ENCODE peak calls at places on chromosomes 13 and 19, in nine cellular contexts. Y, L, F, C, U, Q, K, G and O are unnamed samples.

GRCh38 chr13:43261018-43261417 is 237.6 kb downstream of the DNAJC15 start:
- DNase-seq in Y (no peak), L (no peak), F (no peak), C (no peak), U (no peak), Q (no peak), K (no peak), G (no peak), O (no peak)

GRCh38 chr19:44847144-44848035 is 1.3 kb downstream of the NECTIN2 start:
- DNase-seq in Y (peak), L (peak), F (peak), C (peak), U (peak), Q (peak), K (peak), G (peak), O (peak)

GRCh38 chr19:56351208-56351607 is 36.6 kb upstream of the ZSCAN5A start:
- DNase-seq in Y (no peak), L (no peak), F (no peak), C (no peak), U (no peak), Q (peak), K (no peak), G (no peak), O (no peak)

GRCh38 chr19:54653181-54653809 is 9.5 kb upstream of the LILRB4 start:
- DNase-seq in Y (no peak), L (peak), F (no peak), C (no peak), U (no peak), Q (peak), K (peak), G (no peak), O (no peak)

GRCh38 chr19:16222806-16223205 is 25.1 kb downstream of the AP1M1 start:
- DNase-seq in Y (no peak), L (no peak), F (no peak), C (no peak), U (no peak), Q (no peak), K (no peak), G (no peak), O (no peak)

GRCh38 chr13:91123456-91124127 is 223.9 kb upstream of the MIR17HG start:
- DNase-seq in Y (no peak), L (no peak), F (no peak), C (no peak), U (no peak), Q (peak), K (no peak), G (no peak), O (no peak)

GRCh38 chr19:17579523-17580244 is 24.2 kb downstream of the COLGALT1 start:
- DNase-seq in Y (peak), L (peak), F (no peak), C (no peak), U (peak), Q (peak), K (peak), G (no peak), O (no peak)

GRCh38 chr13:49292742-49293498 is 45.2 kb downstream of the CDADC1 start:
- DNase-seq in Y (no peak), L (peak), F (no peak), C (peak), U (no peak), Q (no peak), K (no peak), G (no peak), O (peak)

GRCh38 chr13:44237276-44237767 is 136.3 kb upstream of the SERP2 start:
- DNase-seq in Y (no peak), L (peak), F (peak), C (no peak), U (no peak), Q (no peak), K (no peak), G (no peak), O (peak)

GRCh38 chr13:72166102-72166660 is 299.2 kb upstream of the DACH1 start:
- DNase-seq in Y (no peak), L (no peak), F (no peak), C (no peak), U (no peak), Q (no peak), K (no peak), G (no peak), O (no peak)

GRCh38 chr13:39688699-39689405 is 33.4 kb downstream of the COG6 start:
- DNase-seq in Y (no peak), L (no peak), F (no peak), C (no peak), U (no peak), Q (no peak), K (no peak), G (no peak), O (no peak)

GRCh38 chr19:53595510-53595867 is 36.3 kb upstream of the DPRX start:
- DNase-seq in Y (no peak), L (no peak), F (no peak), C (no peak), U (no peak), Q (no peak), K (no peak), G (no peak), O (no peak)

GRCh38 chr19:6500837-6501739 is 1.0 kb downstream of the TUBB4A start:
- DNase-seq in Y (peak), L (no peak), F (no peak), C (no peak), U (no peak), Q (peak), K (no peak), G (no peak), O (no peak)

GRCh38 chr19:48595833-48596232 is 10.7 kb upstream of the SPACA4 start:
- DNase-seq in Y (no peak), L (no peak), F (no peak), C (no peak), U (no peak), Q (no peak), K (no peak), G (no peak), O (no peak)
- H3K27ac ChIP-seq in Y (no peak), L (no peak), F (no peak), C (no peak), U (no peak), Q (no peak), K (no peak), G (no peak), O (no peak)

DNA sequence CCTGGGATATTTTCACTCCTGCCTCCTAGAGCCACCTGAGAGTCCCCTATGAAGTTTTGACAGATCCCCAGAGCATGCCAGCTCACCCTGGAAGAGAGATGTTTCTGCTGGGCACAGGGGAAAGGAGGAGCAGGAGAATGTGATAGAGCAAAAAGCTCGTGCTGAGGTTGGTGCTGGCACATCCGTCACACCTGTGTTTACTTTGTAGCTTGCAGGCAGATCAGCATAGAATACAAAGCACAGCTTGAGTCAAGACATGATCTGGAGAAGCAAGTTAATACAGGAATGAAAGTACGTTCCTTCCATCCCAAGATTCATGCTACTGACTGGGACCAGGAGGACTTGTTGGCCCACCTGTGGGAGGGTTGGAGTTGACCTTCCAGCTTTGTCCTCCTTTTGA is 46.1 kb downstream of the HSPH1 start:
- DNase-seq in Y (no peak), L (no peak), F (no peak), C (no peak), U (no peak), Q (no peak), K (no peak), G (no peak), O (no peak)
- TF ChIP-seq POLR2AphosphoS5 in Y (no peak), L (no peak), F (no peak), C (no peak), U (no peak), Q (no peak), K (no peak), G (no peak), O (no peak)

GRCh38 chr19:11387154-11388034 is 3.3 kb upstream of the EPOR start:
- DNase-seq in Y (no peak), L (no peak), F (no peak), C (no peak), U (no peak), Q (no peak), K (no peak), G (no peak), O (no peak)
- H3K27ac ChIP-seq in Y (no peak), L (no peak), F (no peak), C (no peak), U (peak), Q (no peak), K (no peak), G (no peak), O (no peak)

DNA sequence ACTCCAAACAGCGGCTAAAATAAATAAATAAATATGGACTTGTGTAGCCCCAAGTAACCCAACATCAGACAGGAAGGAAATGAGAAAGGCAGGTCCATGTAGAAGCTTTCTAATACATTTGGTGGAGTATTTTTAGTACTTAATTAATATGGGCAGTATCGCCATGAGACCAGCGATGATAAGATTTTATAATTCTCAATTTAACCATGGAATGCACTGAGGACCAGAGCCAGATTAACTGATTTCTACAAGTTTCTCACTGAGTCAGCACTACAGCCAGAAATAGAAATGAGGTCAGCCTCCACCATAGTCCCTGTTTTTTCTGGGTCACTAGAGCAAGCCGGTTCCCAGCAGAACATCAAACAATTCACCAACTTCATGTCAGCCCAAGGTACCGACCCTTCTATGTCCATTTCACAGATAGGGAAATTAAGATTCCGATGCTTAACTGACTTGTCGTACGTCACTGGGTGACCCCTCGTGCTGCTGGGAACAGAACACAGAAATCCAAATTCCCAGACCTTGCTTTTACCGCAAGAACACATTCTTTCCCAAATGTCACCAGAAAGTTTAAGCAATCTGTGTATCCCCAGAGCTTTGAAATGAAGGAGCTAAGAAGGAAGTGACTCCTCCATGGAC is 90.4 kb downstream of the COL4A1 start:
- DNase-seq in Y (no peak), L (no peak), F (no peak), C (no peak), U (peak), Q (no peak), K (no peak), G (no peak), O (no peak)
- TF ChIP-seq POLR2AphosphoS5 in Y (no peak), L (no peak), F (no peak), C (peak), U (no peak), Q (no peak), K (no peak), G (peak), O (peak)

GRCh38 chr19:50362656-50363424 is 2.6 kb downstream of the NAPSA start:
- DNase-seq in Y (no peak), L (no peak), F (no peak), C (no peak), U (no peak), Q (no peak), K (no peak), G (no peak), O (no peak)

GRCh38 chr19:50359432-50359818 is 6.0 kb downstream of the NAPSA start:
- DNase-seq in Y (no peak), L (no peak), F (no peak), C (no peak), U (no peak), Q (no peak), K (no peak), G (no peak), O (no peak)

GRCh38 chr19:50361290-50362029 is 4.0 kb downstream of the NAPSA start:
- DNase-seq in Y (no peak), L (no peak), F (no peak), C (no peak), U (no peak), Q (peak), K (peak), G (no peak), O (no peak)

GRCh38 chr19:50358483-50359431 is 6.7 kb downstream of the NAPSA start:
- DNase-seq in Y (no peak), L (peak), F (no peak), C (peak), U (peak), Q (no peak), K (no peak), G (no peak), O (peak)

DNA sequence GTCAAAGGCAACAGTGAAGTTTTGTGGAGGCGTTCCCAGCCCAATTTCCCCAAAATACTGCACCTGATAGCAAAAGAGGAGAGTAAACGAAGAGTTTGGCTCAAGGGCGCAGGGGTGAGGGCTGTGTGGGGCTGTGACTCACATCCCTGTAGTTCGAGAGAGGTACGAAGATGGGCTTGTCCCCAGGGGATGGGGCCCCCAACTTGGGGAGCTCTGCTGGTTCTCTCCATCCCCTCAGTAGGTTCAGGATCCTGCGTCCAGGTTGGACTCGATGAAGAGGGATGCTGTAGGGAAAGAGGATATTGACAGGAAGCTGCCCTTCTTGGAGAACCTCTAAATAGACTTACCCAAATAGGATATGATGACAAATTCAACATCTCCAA is 3.4 kb downstream of the NAPSA start:
- DNase-seq in Y (no peak), L (no peak), F (no peak), C (no peak), U (no peak), Q (no peak), K (no peak), G (no peak), O (no peak)
- H3K27ac ChIP-seq in Y (no peak), L (no peak), F (no peak), C (no peak), U (no peak), Q (no peak), K (no peak), G (no peak), O (no peak)

GRCh38 chr13:110157718-110158117 is 149.2 kb downstream of the COL4A1 start:
- DNase-seq in Y (no peak), L (no peak), F (no peak), C (no peak), U (no peak), Q (no peak), K (peak), G (no peak), O (no peak)

GRCh38 chr13:110154370-110155031 is 152.5 kb downstream of the COL4A1 start:
- DNase-seq in Y (no peak), L (no peak), F (no peak), C (no peak), U (no peak), Q (no peak), K (no peak), G (no peak), O (no peak)

GRCh38 chr13:110158201-110158600 is 148.8 kb downstream of the COL4A1 start:
- DNase-seq in Y (peak), L (no peak), F (no peak), C (no peak), U (no peak), Q (no peak), K (no peak), G (no peak), O (no peak)

GRCh38 chr13:110155072-110155471 is 151.9 kb downstream of the COL4A1 start:
- DNase-seq in Y (no peak), L (no peak), F (no peak), C (no peak), U (no peak), Q (no peak), K (no peak), G (no peak), O (no peak)

GRCh38 chr13:110156186-110157065 is 150.5 kb downstream of the COL4A1 start:
- DNase-seq in Y (no peak), L (no peak), F (no peak), C (no peak), U (no peak), Q (no peak), K (no peak), G (no peak), O (no peak)
- TF ChIP-seq POLR2AphosphoS5 in Y (no peak), L (no peak), F (no peak), C (no peak), U (no peak), Q (no peak), K (no peak), G (no peak), O (no peak)

DNA sequence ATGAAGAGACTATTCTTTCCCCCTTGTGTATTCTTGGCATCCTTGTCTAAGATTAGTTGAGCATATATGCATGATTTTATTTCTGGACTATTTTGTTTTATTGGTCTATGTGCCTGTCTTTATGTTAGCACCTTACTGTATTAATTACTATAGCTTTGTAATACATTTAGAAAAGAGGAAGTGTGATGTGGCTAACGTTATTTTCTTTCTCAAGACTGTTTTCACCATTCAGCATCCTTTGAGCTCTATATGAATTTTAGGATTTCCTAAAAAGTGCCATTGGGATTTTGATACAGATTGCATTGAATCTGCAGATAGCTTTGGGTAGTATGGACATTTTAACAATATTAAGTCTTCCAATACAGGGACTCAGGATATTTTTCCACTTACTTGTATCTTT is 37.5 kb upstream of the PCDH20 start:
- DNase-seq in Y (no peak), L (no peak), F (no peak), C (no peak), U (no peak), Q (no peak), K (no peak), G (no peak), O (no peak)
- H3K27ac ChIP-seq in Y (no peak), L (no peak), F (no peak), C (no peak), U (no peak), Q (no peak), K (no peak), G (no peak), O (no peak)

GRCh38 chr19:38657633-38658222 is 10.3 kb downstream of the ACTN4 start:
- DNase-seq in Y (no peak), L (no peak), F (no peak), C (no peak), U (no peak), Q (peak), K (peak), G (no peak), O (no peak)
- TF ChIP-seq POLR2AphosphoS5 in Y (no peak), L (no peak), F (no peak), C (no peak), U (no peak), Q (peak), K (no peak), G (no peak), O (no peak)

DNA sequence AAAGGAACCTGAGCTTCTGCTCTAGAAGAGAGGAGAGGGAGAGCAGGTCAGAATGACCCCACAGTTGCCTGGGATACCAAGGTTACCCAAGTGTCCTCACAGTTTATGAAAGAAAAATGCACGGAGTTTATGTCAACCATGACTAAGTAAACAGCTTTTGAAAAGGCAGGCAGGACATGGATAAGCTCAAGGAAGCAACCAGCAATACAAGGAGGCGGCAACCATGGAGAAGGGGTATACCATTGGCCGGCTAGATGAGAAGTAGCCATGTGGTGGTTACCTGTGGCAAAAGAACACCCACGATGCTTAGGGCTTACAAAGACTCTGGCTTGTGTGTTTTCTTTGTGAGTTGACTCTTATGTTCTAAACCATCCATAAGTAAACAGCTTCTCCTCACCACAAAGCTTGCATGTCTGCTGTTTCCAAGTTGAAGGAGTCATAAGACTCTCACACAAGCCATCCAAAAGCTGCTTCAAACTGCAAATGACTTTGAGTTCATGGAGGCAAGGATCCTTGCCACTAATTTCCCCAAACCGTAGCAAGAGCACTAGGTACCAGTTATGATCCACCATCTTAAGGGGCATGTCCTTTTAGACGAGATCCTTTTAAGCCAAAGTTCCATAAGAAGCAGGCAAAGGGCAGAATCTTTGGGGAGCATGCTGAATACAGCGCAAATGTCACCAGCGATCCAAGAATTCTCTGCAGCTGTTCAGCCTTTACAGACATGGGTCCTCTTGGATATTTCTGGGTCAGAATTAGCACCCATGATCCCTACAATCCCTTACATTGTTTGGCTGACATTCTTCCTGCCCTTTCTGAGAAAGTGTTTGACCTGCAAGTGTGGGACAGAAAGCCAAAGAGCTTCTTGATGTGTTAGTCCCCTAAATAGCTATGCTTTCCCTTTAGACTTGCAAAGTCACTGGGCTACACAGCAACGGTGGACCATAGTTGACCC is 74.8 kb upstream of the IPO5 start:
- DNase-seq in Y (peak), L (no peak), F (no peak), C (no peak), U (no peak), Q (no peak), K (no peak), G (no peak), O (no peak)
- H3K27ac ChIP-seq in Y (no peak), L (no peak), F (no peak), C (no peak), U (no peak), Q (no peak), K (no peak), G (no peak), O (no peak)